ENCODE peak calls at places on chromosomes 4 and X, in nine cellular contexts. G is SK-N-SH; B is OCI-LY7; I is MM.1S; Y is left ventricle myocardium inferior; Z is heart left ventricle; L is endothelial cell of umbilical vein; Q is right atrium auricular region; R is CD8-positive, alpha-beta T cell. D is an unnamed sample.

GRCh38 chr4:1400191-1400805 is 5.9 kb downstream of the NKX1-1 start:
- DNase-seq in Y (no peak), B (no peak), Z (no peak), Q (no peak), I (no peak), R (no peak), G (peak; percentile 21), L (no peak), D (no peak)

GRCh38 chr4:112916868-112917267 is 132.6 kb upstream of the ANK2 start:
- DNase-seq in G (no peak), B (no peak), L (no peak), Z (no peak), R (no peak), Q (no peak), I (no peak), Y (no peak), D (no peak)

GRCh38 chr4:177759714-177760113 is 317.5 kb upstream of the AGA start:
- DNase-seq in B (no peak), L (no peak), Q (no peak), G (no peak), R (no peak), I (no peak), Z (no peak), Y (no peak), D (no peak)

GRCh38 chrX:40102393-40103381 is 4.9 kb upstream of the BCOR start:
- DNase-seq in I (no peak), R (no peak), Q (no peak), Y (no peak), B (no peak), L (no peak), G (no peak), Z (no peak), D (no peak)

GRCh38 chr4:51842167-51842553 is 793 bp upstream of the DCUN1D4 start:
- DNase-seq in B (no peak), Z (no peak), L (no peak), Y (no peak), I (no peak), Q (peak; percentile 63), R (no peak), G (peak; percentile 47), D (peak; percentile 45)

GRCh38 chr4:143224255-143224654 is 39.5 kb downstream of the USP38 start:
- DNase-seq in R (no peak), Y (no peak), Q (no peak), Z (no peak), G (no peak), L (no peak), I (no peak), B (no peak), D (no peak)

GRCh38 chrX:1444896-1445480 is 7.7 kb downstream of the ASMTL start:
- DNase-seq in G (no peak), R (no peak), L (no peak), I (no peak), B (no peak), Q (no peak), Z (peak; percentile 14), Y (no peak), D (no peak)

GRCh38 chrX:115561605-115562491 is 874 bp downstream of the PLS3 start:
- DNase-seq in Y (peak; percentile 44), I (no peak), G (peak; percentile 77), R (no peak), L (peak; percentile 52), Q (no peak), Z (peak; percentile 53), B (no peak), D (peak; percentile 49)

GRCh38 chr4:10054571-10055041 is 33.3 kb upstream of the SLC2A9 start:
- DNase-seq in Q (no peak), I (no peak), B (no peak), R (no peak), L (peak; percentile 74), Y (no peak), G (no peak), Z (no peak), D (no peak)

GRCh38 chr4:100649478-100649877 is 131.7 kb upstream of the EMCN start:
- DNase-seq in L (peak; percentile 56), Z (no peak), Y (no peak), Q (no peak), G (peak; percentile 5), R (no peak), B (no peak), I (no peak), D (no peak)

GRCh38 chrX:109797311-109797975 is 64.4 kb upstream of the ACSL4 start:
- DNase-seq in L (peak; percentile 3), R (no peak), Q (no peak), G (peak; percentile 47), I (no peak), Y (no peak), B (no peak), Z (no peak), D (no peak)

GRCh38 chrX:100663651-100664050 is 19.7 kb downstream of the SRPX2 start:
- DNase-seq in Y (no peak), R (no peak), Q (no peak), B (no peak), G (no peak), I (no peak), Z (no peak), L (no peak), D (no peak)

GRCh38 chrX:107563851-107564250 is 64.5 kb upstream of the PRPS1 start:
- DNase-seq in Z (no peak), Y (no peak), R (no peak), B (no peak), I (no peak), L (no peak), G (no peak), Q (no peak), D (no peak)

GRCh38 chr4:177740563-177740962 is 298.3 kb upstream of the AGA start:
- DNase-seq in B (no peak), G (no peak), L (no peak), R (no peak), I (no peak), Y (no peak), Z (no peak), Q (no peak), D (no peak)

GRCh38 chr4:10074767-10075105 is 41.9 kb downstream of the WDR1 start:
- DNase-seq in I (no peak), Z (no peak), Y (peak; percentile 13), L (peak; percentile 53), Q (no peak), B (peak; percentile 5), R (no peak), G (no peak), D (no peak)

DNA sequence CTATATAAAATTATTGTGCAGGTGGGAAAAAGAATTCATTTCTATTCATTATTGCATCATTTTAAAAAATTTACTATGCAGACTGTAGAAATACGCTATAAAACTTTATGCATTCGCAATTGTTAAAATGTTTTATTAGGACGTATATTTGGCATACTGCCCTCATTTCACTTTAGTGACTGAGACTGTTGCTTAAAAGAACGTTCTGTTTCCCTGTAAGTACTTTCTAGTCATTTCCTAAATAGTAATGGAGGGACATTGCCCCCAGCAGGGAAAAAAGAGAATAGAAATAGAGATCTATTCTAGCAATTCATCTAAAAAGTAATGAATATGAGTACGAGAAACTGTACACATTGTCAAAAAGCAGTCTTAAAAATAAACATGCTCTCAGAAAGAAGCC is 1295.8 kb upstream of the TENM3 start:
- DNase-seq in Y (no peak), Q (no peak), B (peak; percentile 43), R (no peak), G (peak; percentile 42), I (peak; percentile 21), L (no peak), Z (no peak), D (no peak)
- TF ChIP-seq CTCF in Y (no peak), Q (no peak), B (peak; percentile 63), R (no peak), G (peak; percentile 41), I (peak; percentile 27), L (no peak), Z (no peak), D (no peak)

DNA sequence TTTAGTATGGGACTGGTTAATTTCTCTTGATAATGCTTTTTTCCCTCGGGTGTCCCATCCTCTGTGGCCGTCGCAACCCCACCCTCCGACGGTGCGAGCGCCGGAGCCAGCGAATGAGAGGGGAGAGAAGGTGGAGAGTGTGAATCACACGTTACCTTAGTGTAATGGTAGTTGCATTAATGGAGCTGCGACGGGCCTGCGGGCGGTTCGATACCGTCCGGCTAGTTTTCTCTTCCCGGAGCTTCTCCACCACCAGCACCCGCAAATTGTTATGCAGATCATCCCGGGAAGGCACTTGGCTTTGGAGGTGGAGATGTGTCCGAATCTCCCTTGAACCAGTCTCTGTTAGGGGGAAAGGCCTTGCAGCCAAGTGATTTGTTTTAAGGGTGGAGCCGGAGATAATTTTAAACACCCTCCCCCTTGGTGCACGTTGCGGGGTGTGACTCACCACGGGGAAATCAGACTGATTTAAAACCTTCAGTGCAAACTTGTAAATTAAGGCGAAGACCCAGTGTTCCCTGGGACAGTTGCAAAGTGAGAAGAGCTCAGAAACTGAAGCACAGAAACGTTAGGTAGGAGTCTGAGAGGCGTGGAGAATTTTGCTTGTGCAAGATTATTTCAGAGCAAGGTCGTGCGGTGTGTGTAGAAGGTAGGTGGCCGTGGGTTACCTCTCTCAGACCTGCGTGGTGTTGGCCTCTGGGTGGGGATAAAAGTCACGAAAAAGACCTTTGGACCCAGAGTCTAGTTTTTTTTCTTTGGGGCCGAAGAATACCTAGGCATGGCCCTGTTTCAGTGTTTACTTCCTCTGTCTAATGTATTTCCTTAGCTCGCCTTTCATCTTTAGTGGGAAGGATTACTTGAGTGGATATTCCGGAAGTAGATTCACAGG is 1.3 kb downstream of the AFF1 start:
- DNase-seq in G (no peak), B (peak; percentile 88), Q (peak; percentile 82), Z (peak; percentile 63), R (peak; percentile 60), L (peak; percentile 84), I (peak; percentile 86), Y (peak; percentile 42), D (peak; percentile 87)
- H3K4me1 ChIP-seq in G (peaks cover 4% of the 10 kb centered on the region), B (peaks cover 47% of the 10 kb centered on the region), Q (no peaks in the 10 kb centered on the region), Z (peaks cover 31% of the 10 kb centered on the region), R (peaks cover 46% of the 10 kb centered on the region), L (peaks cover 48% of the 10 kb centered on the region), I (peaks cover 32% of the 10 kb centered on the region), Y (peaks cover 63% of the 10 kb centered on the region), D (peaks cover 39% of the 10 kb centered on the region)

DNA sequence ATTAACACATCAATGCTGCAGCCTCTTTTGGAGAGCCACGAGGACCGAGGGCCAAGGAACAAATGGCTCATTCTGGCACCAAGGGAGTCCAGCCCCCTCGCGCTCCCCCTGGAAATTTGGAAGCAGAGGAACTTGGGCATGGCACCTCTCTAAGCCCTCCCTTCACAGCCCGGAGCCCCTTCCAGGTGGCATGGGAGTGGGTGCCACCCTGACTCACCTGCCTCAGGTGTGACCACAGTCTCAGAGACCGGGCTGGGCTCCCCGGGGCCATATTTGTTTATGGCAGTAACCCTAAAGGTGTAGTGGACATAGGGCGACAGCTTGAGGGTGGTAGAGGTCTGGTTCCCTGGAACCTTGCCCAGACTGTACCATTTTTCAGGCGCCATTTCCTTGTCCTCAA is 18.8 kb downstream of the L1CAM start:
- DNase-seq in Q (no peak), L (no peak), Y (no peak), Z (no peak), B (no peak), R (no peak), G (no peak), I (no peak), D (no peak)
- H3K36me3 ChIP-seq in Q (no peaks in the 10 kb centered on the region), L (no peaks in the 10 kb centered on the region), Y (no peaks in the 10 kb centered on the region), Z (no peaks in the 10 kb centered on the region), B (no peaks in the 10 kb centered on the region), R (no peaks in the 10 kb centered on the region), G (no peaks in the 10 kb centered on the region), I (no peaks in the 10 kb centered on the region), D (no peaks in the 10 kb centered on the region)

DNA sequence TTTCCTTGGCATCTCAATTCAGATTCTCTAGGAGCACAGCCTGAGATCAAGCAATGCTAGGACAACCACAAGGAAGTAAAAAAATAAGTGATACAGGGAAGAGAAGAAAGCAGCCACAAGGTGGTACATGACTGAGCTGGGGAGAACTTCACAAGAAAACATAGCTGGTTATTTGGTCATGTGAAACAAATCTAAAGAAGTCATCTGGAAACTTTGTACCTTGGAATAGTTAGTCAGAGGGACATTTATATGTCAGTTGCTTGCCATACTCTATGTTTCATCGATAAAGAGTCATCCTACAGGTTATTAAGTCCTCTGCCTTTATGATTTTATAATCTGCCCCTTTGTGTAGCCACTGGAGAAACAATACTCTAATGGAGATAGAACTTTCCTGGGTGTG is 575.1 kb downstream of the IL15 start:
- DNase-seq in G (no peak), B (no peak), Z (no peak), Y (no peak), Q (no peak), R (no peak), I (no peak), L (no peak), D (no peak)
- TF ChIP-seq CTCF in G (no peak), B (no peak), Z (no peak), Y (no peak), Q (no peak), R (no peak), I (no peak), L (no peak), D (no peak)